ENCODE peak calls at places on chromosomes 4 and X, in four cellular contexts. W is neural crest cell, G is foreskin keratinocyte, I is lower leg skin. B is an unnamed sample.

GRCh38 chr4:14157262-14157661 is 529.7 kb upstream of the BOD1L1 start:
- DNase-seq in W (no peak), G (no peak), I (no peak), B (no peak)

GRCh38 chrX:53374222-53374820 is 48.1 kb downstream of the SMC1A start:
- DNase-seq in W (no peak), G (no peak), I (no peak), B (no peak)

GRCh38 chr4:186644316-186644638 is 79.4 kb downstream of the FAT1 start:
- DNase-seq in G (no peak), W (no peak), I (no peak), B (no peak)

GRCh38 chr4:142512161-142512560 is 333.9 kb downstream of the INPP4B start:
- DNase-seq in I (no peak), G (no peak), W (no peak), B (no peak)

GRCh38 chr4:94934201-94934600 is 176.4 kb downstream of the BMPR1B start:
- DNase-seq in I (no peak), W (no peak), G (no peak), B (no peak)

GRCh38 chr4:11338990-11339782 is 89.5 kb downstream of the HS3ST1 start:
- DNase-seq in I (no peak), G (no peak), W (no peak), B (no peak)

GRCh38 chrX:138034136-138034535 is 468.2 kb downstream of the ZIC3 start:
- DNase-seq in G (no peak), W (no peak), I (no peak), B (no peak)

GRCh38 chr4:1305781-1306455 is 16.2 kb downstream of the MAEA start:
- DNase-seq in W (no peak), I (no peak), G (no peak), B (no peak)

GRCh38 chrX:133042260-133042659 is 54.6 kb downstream of the USP26 start:
- DNase-seq in I (no peak), G (no peak), W (no peak), B (no peak)

DNA sequence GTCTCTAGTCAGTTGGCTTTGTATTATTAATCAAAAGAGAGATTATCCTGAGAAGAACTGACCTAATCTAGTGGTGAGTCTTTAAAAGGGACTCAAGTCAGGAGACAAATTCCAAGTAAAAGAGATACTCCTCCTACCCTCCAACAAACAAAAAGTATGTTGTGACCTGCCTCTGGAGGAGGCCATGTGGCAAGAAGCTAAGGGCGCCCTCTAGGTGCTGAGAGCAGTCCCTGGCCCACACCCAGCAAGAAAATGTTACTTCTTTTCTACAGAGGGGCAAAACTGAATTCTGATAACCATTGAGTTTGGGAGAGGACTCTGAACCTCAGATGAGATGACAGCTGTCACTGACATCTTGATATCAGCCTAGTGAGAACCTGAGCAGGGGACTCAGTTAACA is 953.6 kb upstream of the AGA start:
- DNase-seq in I (no peak), G (peak; percentile 15), W (no peak), B (no peak)
- TF ChIP-seq CTCF in I (no peak), G (no peak), W (peak; percentile 45), B (no peak)

GRCh38 chr4:76989391-76990061 is 40.0 kb downstream of the SEPTIN11 start:
- DNase-seq in W (no peak), G (no peak), I (no peak), B (no peak)

GRCh38 chr4:76987153-76987562 is 37.6 kb downstream of the SEPTIN11 start:
- DNase-seq in W (no peak), I (no peak), G (no peak), B (no peak)

GRCh38 chr4:76984788-76985211 is 35.2 kb downstream of the SEPTIN11 start:
- DNase-seq in G (peak; percentile 62), I (peak; percentile 83), W (no peak), B (peak; percentile 56)

GRCh38 chr4:76990288-76991080 is 40.9 kb downstream of the SEPTIN11 start:
- DNase-seq in G (peak; percentile 53), I (no peak), W (no peak), B (no peak)

GRCh38 chr4:76987685-76988084 is 38.1 kb downstream of the SEPTIN11 start:
- DNase-seq in W (no peak), G (no peak), I (no peak), B (no peak)
- TF ChIP-seq CTCF in W (no peak), G (no peak), I (no peak), B (no peak)

GRCh38 chr4:113272523-113272922 is 223.1 kb downstream of the ANK2 start:
- DNase-seq in G (no peak), I (no peak), W (no peak), B (no peak)

GRCh38 chr4:113276448-113277158 is 227.2 kb downstream of the ANK2 start:
- DNase-seq in W (no peak), I (no peak), G (no peak), B (no peak)

DNA sequence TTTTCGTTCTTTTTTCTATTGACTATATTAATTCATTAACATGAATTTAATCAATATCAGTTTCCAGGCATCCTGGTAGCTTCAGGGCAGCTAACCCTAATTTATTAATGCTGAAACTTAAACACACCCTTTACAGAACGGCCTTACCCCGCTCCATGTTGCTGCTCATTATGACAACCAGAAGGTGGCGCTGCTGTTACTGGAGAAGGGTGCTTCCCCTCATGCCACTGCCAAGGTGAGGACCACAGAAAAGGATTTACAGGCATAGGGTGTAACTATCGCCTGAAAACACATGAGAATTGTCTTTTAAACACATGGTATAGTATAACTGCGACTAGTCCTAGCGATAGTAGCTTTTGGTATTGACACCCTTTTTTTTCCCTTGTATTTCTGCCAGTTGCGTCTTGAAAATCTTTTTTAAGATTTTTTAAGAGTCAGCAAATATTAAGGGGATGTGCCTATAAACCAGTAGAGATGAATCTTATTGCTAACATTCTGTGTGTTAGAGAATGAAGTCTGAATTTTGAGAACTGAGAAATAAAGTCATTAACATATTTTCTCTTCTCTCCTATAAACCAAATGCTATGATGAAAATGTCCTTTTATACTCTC is 229.0 kb downstream of the ANK2 start:
- DNase-seq in W (peak; percentile 78), G (peak; percentile 27), I (peak; percentile 53), B (peak; percentile 77)
- TF ChIP-seq CTCF in W (peak; percentile 79), G (peak; percentile 86), I (no peak), B (peak; percentile 83)

DNA sequence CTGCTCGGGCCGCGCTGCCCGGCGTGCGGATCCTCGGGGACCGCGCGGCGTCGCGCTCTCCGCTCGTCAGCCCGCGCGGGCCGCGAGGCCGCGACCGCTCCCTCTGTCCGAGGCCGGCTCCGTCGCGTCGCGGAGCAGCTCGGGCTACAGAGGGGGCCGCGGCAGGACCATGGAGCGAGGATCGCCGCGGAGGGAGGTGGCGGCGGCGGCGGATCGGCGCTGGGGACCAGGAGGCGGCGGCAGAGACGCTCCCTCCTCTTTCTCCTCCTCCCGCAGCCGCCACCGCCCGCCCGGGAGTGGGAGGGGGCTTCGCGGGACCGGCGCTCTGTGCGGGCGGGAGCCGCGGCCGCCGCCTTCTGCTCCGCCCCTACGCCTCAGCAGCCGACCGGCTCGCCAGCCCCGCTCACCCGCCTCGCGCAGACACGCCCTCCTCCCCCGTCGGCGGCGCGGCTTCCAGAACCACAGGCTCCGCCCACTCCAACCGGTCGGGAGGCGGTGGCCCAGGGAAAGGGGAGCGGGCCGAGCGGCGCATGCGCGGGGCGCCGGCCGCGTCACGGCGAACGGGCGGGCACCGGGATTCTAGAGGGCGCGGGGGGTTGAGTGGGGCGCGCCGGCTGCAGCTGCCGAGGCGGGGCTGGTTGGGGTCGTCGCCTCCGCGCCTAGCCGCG is at the start of gene CASK:
- DNase-seq in W (peak; percentile 75), I (peak; percentile 86), G (peak; percentile 53), B (peak; percentile 92)
- TF ChIP-seq CTCF in W (no peak), I (no peak), G (peak; percentile 28), B (no peak)

B was measured in nephron progenitor cell.